ENCODE peak calls at places on chromosomes 13 and 19, in four cellular contexts. One of them, this sample, is unnamed. For H3K4me1, the result is how much of the 10 kb centered on the place peaks cover.

GRCh38 chr13:102974574-102975195 is 91.5 kb downstream of the SLC10A2 start:
- DNase-seq in neural progenitor cell: no peak
- DNase-seq in GM23338: no peak
- DNase-seq in BE2C: no peak
- DNase-seq in this sample: no peak

GRCh38 chr13:31073859-31074718 is 87.6 kb downstream of the HSPH1 start:
- DNase-seq in neural progenitor cell: peak
- DNase-seq in GM23338: no peak
- DNase-seq in BE2C: no peak
- DNase-seq in this sample: no peak

GRCh38 chr13:26971990-26972888 is 199.4 kb downstream of the USP12 start:
- DNase-seq in neural progenitor cell: peak
- DNase-seq in GM23338: peak
- DNase-seq in BE2C: peak
- DNase-seq in this sample: no peak

GRCh38 chr19:34057155-34057554 is 115.1 kb upstream of the LSM14A start:
- DNase-seq in neural progenitor cell: no peak
- DNase-seq in GM23338: no peak
- DNase-seq in BE2C: no peak
- DNase-seq in this sample: no peak

GRCh38 chr19:32392142-32392541 is 13.4 kb upstream of the DPY19L3 start:
- DNase-seq in neural progenitor cell: no peak
- DNase-seq in GM23338: no peak
- DNase-seq in BE2C: no peak
- DNase-seq in this sample: no peak

GRCh38 chr13:51576754-51577153 is 7.5 kb upstream of the WDFY2 start:
- DNase-seq in neural progenitor cell: no peak
- DNase-seq in GM23338: no peak
- DNase-seq in BE2C: no peak
- DNase-seq in this sample: no peak

GRCh38 chr19:39308531-39309304 is 11.9 kb downstream of the LRFN1 start:
- DNase-seq in neural progenitor cell: peak
- DNase-seq in GM23338: peak
- DNase-seq in BE2C: no peak
- DNase-seq in this sample: no peak

GRCh38 chr13:96671073-96671472 is 323.2 kb downstream of the OXGR1 start:
- DNase-seq in neural progenitor cell: no peak
- DNase-seq in GM23338: no peak
- DNase-seq in BE2C: no peak
- DNase-seq in this sample: no peak

GRCh38 chr13:40798380-40798779 is 9.0 kb downstream of the SLC25A15 start:
- DNase-seq in neural progenitor cell: no peak
- DNase-seq in GM23338: no peak
- DNase-seq in BE2C: no peak
- DNase-seq in this sample: no peak

GRCh38 chr19:19670070-19670551 is 1.5 kb downstream of the ZNF101 start:
- DNase-seq in neural progenitor cell: peak
- DNase-seq in GM23338: peak
- DNase-seq in BE2C: no peak
- DNase-seq in this sample: no peak

GRCh38 chr13:110368408-110368807 is 61.3 kb downstream of the COL4A2 start:
- DNase-seq in neural progenitor cell: no peak
- DNase-seq in GM23338: no peak
- DNase-seq in BE2C: no peak
- DNase-seq in this sample: no peak

GRCh38 chr19:51456541-51457290 is 1.5 kb downstream of the SIGLEC8 start:
- DNase-seq in neural progenitor cell: no peak
- DNase-seq in GM23338: no peak
- DNase-seq in BE2C: no peak
- DNase-seq in this sample: no peak

GRCh38 chr19:29092712-29093552 is 120.0 kb downstream of the UQCRFS1 start:
- DNase-seq in neural progenitor cell: no peak
- DNase-seq in GM23338: no peak
- DNase-seq in BE2C: no peak
- DNase-seq in this sample: no peak

GRCh38 chr13:107329991-107330390 is 762.1 kb upstream of the ARGLU1 start:
- DNase-seq in neural progenitor cell: no peak
- DNase-seq in GM23338: no peak
- DNase-seq in BE2C: no peak
- DNase-seq in this sample: no peak

GRCh38 chr13:96967248-96967745 is 27.0 kb downstream of the OXGR1 start:
- DNase-seq in neural progenitor cell: peak
- DNase-seq in GM23338: peak
- DNase-seq in BE2C: peak
- DNase-seq in this sample: no peak

GRCh38 chr13:112061367-112062046 is 5.4 kb upstream of the SOX1 start:
- DNase-seq in neural progenitor cell: peak
- DNase-seq in GM23338: peak
- DNase-seq in BE2C: no peak
- DNase-seq in this sample: no peak

GRCh38 chr13:51912091-51912490 is 50.3 kb downstream of the CCDC70 start:
- DNase-seq in neural progenitor cell: no peak
- DNase-seq in GM23338: no peak
- DNase-seq in BE2C: no peak
- DNase-seq in this sample: no peak

GRCh38 chr19:34184880-34185491 is 12.7 kb downstream of the LSM14A start:
- DNase-seq in neural progenitor cell: no peak
- DNase-seq in GM23338: no peak
- DNase-seq in BE2C: no peak
- DNase-seq in this sample: no peak

GRCh38 chr19:51511353-51511752 is 9.8 kb upstream of the SIGLEC12 start:
- DNase-seq in neural progenitor cell: peak
- DNase-seq in GM23338: peak
- DNase-seq in BE2C: peak
- DNase-seq in this sample: no peak

GRCh38 chr19:30136591-30136990 is 194.6 kb downstream of the URI1 start:
- DNase-seq in neural progenitor cell: no peak
- DNase-seq in GM23338: no peak
- DNase-seq in BE2C: no peak
- DNase-seq in this sample: no peak

GRCh38 chr19:805161-805561 is 7.9 kb downstream of the PTBP1 start:
- DNase-seq in neural progenitor cell: no peak
- DNase-seq in GM23338: no peak
- DNase-seq in BE2C: no peak
- DNase-seq in this sample: no peak

GRCh38 chr13:20465218-20465879 is 60.3 kb downstream of the CRYL1 start:
- DNase-seq in neural progenitor cell: no peak
- DNase-seq in GM23338: no peak
- DNase-seq in BE2C: no peak
- DNase-seq in this sample: no peak

GRCh38 chr19:36152886-36153525 is 759 bp upstream of the COX7A1 start:
- DNase-seq in neural progenitor cell: no peak
- DNase-seq in GM23338: no peak
- DNase-seq in BE2C: no peak
- DNase-seq in this sample: no peak

GRCh38 chr13:111361046-111361872 is 40.8 kb downstream of the TEX29 start:
- DNase-seq in neural progenitor cell: no peak
- DNase-seq in GM23338: no peak
- DNase-seq in BE2C: no peak
- DNase-seq in this sample: peak

GRCh38 chr19:51097166-51097736 is 11.0 kb downstream of the CTU1 start:
- DNase-seq in neural progenitor cell: peak
- DNase-seq in GM23338: peak
- DNase-seq in BE2C: peak
- DNase-seq in this sample: peak

GRCh38 chr19:38025908-38026307 is 118.9 kb downstream of the SIPA1L3 start:
- DNase-seq in neural progenitor cell: no peak
- DNase-seq in GM23338: no peak
- DNase-seq in BE2C: no peak
- DNase-seq in this sample: no peak

GRCh38 chr13:84132491-84132890 is 250.2 kb upstream of the SLITRK1 start:
- DNase-seq in neural progenitor cell: no peak
- DNase-seq in GM23338: no peak
- DNase-seq in BE2C: no peak
- DNase-seq in this sample: no peak

GRCh38 chr19:14434543-14435319 is 1.6 kb downstream of the PKN1 start:
- DNase-seq in neural progenitor cell: no peak
- DNase-seq in GM23338: no peak
- DNase-seq in BE2C: peak
- DNase-seq in this sample: peak

GRCh38 chr13:99320693-99321481 is 13.7 kb upstream of the GPR183 start:
- DNase-seq in neural progenitor cell: no peak
- DNase-seq in GM23338: no peak
- DNase-seq in BE2C: no peak
- DNase-seq in this sample: no peak

GRCh38 chr13:47598340-47598911 is 402.6 kb downstream of the SUCLA2 start:
- DNase-seq in neural progenitor cell: no peak
- DNase-seq in GM23338: peak
- DNase-seq in BE2C: no peak
- DNase-seq in this sample: no peak

GRCh38 chr19:35545855-35546381 is 492 bp downstream of the TMEM147 start:
- DNase-seq in neural progenitor cell: no peak
- DNase-seq in GM23338: peak
- DNase-seq in BE2C: peak
- DNase-seq in this sample: peak

DNA sequence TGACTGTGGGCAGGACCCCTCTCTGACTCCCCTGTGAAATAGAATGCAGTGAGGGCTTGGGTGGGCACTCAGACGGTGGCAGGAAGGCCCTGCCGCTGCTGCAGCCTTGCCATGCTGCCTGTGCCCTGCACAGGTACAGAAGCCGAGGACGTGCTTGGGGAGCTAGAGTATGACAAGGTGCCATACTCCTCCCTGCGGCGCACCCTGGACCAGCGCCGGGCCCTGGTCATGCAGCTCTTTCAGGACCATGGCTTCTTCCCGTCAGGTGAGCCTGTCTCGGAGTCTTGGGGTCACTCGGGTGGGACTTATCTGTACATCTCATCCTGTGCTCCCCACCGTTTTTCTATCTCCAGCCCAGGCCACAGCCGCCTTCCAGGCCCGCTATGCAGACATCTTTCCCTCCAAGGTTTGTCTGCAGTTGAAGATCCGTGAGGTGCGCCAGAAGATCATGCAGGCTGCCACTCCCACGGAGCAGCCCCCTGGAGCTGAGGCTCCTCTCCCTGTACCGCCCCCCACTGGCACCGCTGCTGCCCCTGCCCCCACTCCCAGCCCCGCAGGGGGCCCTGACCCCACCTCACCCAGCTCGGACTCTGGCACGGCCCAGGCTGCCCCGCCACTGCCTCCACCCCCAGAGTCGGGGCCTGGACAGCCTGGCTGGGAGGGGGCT is 7.3 kb upstream of the PRR19 start:
- DNase-seq in neural progenitor cell: no peak
- DNase-seq in GM23338: no peak
- DNase-seq in BE2C: no peak
- DNase-seq in this sample: no peak
- H3K4me1 ChIP-seq in neural progenitor cell: under half
- H3K4me1 ChIP-seq in GM23338: under half
- H3K4me1 ChIP-seq in BE2C: under half
- H3K4me1 ChIP-seq in this sample: under half

GRCh38 chr19:56543776-56544175 is 5.0 kb downstream of the ZFP28 start:
- DNase-seq in neural progenitor cell: no peak
- DNase-seq in GM23338: no peak
- DNase-seq in BE2C: no peak
- DNase-seq in this sample: no peak

GRCh38 chr19:56547535-56547934 is 8.8 kb downstream of the ZFP28 start:
- DNase-seq in neural progenitor cell: peak
- DNase-seq in GM23338: peak
- DNase-seq in BE2C: peak
- DNase-seq in this sample: no peak
- TF ChIP-seq CTCF in neural progenitor cell: peak
- TF ChIP-seq CTCF in GM23338: peak
- TF ChIP-seq CTCF in BE2C: peak
- TF ChIP-seq CTCF in this sample: no peak

DNA sequence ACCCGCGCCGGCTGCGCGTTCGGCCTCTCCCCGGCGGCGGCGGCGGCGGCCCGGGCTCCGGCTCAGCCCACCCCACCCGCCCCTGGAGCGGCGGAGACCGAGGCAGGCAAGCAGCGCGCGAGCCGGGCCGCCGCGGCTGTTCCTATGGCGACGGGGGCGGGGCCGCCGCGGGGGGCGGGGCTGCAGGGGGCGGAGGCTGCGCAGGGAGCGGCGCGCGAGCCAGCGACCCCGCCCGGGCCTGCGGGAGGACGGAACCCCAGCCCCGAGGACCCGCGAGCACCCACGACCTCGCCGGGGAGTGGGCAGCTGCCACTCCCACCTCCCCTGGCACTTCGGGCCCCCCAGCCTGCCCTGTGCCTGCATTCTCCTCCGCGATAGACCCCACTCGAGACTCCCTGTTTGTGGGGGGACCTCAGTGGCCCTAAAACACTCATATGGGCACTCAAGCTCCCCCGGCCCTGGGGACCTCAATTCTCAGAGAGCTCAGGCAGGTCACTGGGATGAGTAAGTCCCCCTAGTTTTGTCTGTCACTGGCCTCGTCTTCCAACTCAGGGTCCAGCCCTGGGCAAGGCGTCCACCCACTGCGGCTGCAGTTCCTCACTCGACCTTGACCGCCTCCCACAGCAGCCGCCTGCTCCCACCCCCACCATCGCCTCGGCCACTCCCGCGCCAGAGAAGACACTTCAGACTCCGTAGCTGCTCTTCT is at the start of gene CTXN1:
- DNase-seq in neural progenitor cell: peak
- DNase-seq in GM23338: peak
- DNase-seq in BE2C: peak
- DNase-seq in this sample: peak
- H3K4me1 ChIP-seq in neural progenitor cell: under half
- H3K4me1 ChIP-seq in GM23338: under half
- H3K4me1 ChIP-seq in BE2C: under half
- H3K4me1 ChIP-seq in this sample: under half

DNA sequence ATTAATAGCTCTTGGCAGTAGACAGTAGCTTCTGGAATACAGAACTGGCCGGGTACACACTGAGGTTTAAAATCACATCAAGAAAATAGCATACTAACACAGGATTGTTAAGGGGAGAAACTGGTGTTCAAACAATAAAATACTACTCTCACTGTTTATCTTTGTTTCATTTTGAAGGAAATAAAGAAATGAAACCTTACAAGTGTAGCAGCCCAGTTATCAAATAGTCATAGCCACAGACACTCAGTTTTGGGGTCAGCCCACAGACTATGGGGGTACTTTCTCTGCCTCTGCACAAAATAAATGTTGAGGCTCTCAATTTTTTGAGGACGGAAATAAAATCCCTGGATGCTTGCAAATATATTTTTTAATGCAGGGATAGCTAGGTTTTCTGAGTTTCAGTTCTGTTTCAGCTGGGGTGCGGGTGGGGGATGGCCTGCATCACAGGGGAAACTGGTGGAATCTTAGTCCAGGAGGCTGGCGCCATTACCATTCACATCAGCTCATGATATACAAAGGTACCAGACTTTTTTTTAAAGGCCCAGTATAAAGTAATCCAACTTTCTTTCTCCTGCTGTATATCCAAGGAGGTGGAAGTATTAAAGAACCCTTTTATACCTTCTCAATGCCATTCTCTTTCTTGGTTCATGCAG is 343.6 kb downstream of the KCNRG start:
- DNase-seq in neural progenitor cell: no peak
- DNase-seq in GM23338: no peak
- DNase-seq in BE2C: no peak
- DNase-seq in this sample: no peak
- TF ChIP-seq CTCF in neural progenitor cell: no peak
- TF ChIP-seq CTCF in GM23338: no peak
- TF ChIP-seq CTCF in BE2C: no peak
- TF ChIP-seq CTCF in this sample: no peak

This sample was measured in lung.